ENCODE peak calls at places on chromosomes 2 and 18, in seven cellular contexts. One of them, this sample, is unnamed.

GRCh38 chr2:162242586-162243304 is 500 bp downstream of the FAP start:
- DNase-seq in GM23248: peak
- DNase-seq in colonic mucosa: no peak
- DNase-seq in AG04450: peak
- DNase-seq in cardiac muscle cell: peak
- DNase-seq in HCT116: no peak
- DNase-seq in stomach: no peak
- DNase-seq in this sample: no peak

GRCh38 chr2:177161741-177162440 is 50.7 kb upstream of the HNRNPA3 start:
- DNase-seq in AG04450: no peak
- DNase-seq in colonic mucosa: no peak
- DNase-seq in HCT116: no peak
- DNase-seq in stomach: no peak
- DNase-seq in cardiac muscle cell: peak
- DNase-seq in GM23248: peak
- DNase-seq in this sample: peak

GRCh38 chr2:131033786-131034121 is 59.5 kb downstream of the FAM168B start:
- DNase-seq in HCT116: no peak
- DNase-seq in GM23248: no peak
- DNase-seq in cardiac muscle cell: no peak
- DNase-seq in AG04450: no peak
- DNase-seq in stomach: peak
- DNase-seq in colonic mucosa: no peak
- DNase-seq in this sample: no peak

GRCh38 chr18:72458256-72458655 is 85.9 kb downstream of the CBLN2 start:
- DNase-seq in GM23248: no peak
- DNase-seq in AG04450: no peak
- DNase-seq in HCT116: no peak
- DNase-seq in colonic mucosa: no peak
- DNase-seq in cardiac muscle cell: no peak
- DNase-seq in stomach: no peak
- DNase-seq in this sample: no peak

GRCh38 chr2:177172034-177172880 is 40.3 kb upstream of the HNRNPA3 start:
- DNase-seq in HCT116: peak
- DNase-seq in colonic mucosa: no peak
- DNase-seq in cardiac muscle cell: peak
- DNase-seq in stomach: no peak
- DNase-seq in AG04450: peak
- DNase-seq in GM23248: peak
- DNase-seq in this sample: no peak

GRCh38 chr2:231696004-231696367 is 12.3 kb upstream of the PTMA start:
- DNase-seq in AG04450: no peak
- DNase-seq in colonic mucosa: no peak
- DNase-seq in cardiac muscle cell: peak
- DNase-seq in stomach: no peak
- DNase-seq in HCT116: no peak
- DNase-seq in GM23248: peak
- DNase-seq in this sample: no peak

GRCh38 chr2:126979039-126979438 is 80.3 kb downstream of the TEX51 start:
- DNase-seq in HCT116: no peak
- DNase-seq in GM23248: no peak
- DNase-seq in AG04450: no peak
- DNase-seq in cardiac muscle cell: no peak
- DNase-seq in colonic mucosa: no peak
- DNase-seq in stomach: no peak
- DNase-seq in this sample: no peak

GRCh38 chr18:52499646-52500045 is 159.6 kb downstream of the DCC start:
- DNase-seq in GM23248: no peak
- DNase-seq in cardiac muscle cell: no peak
- DNase-seq in HCT116: no peak
- DNase-seq in AG04450: no peak
- DNase-seq in colonic mucosa: no peak
- DNase-seq in stomach: no peak
- DNase-seq in this sample: peak

GRCh38 chr2:237483018-237483731 is 3.9 kb upstream of the MLPH start:
- DNase-seq in colonic mucosa: peak
- DNase-seq in HCT116: no peak
- DNase-seq in stomach: peak
- DNase-seq in GM23248: peak
- DNase-seq in cardiac muscle cell: peak
- DNase-seq in AG04450: peak
- DNase-seq in this sample: peak

GRCh38 chr2:205698556-205699282 is 16.4 kb downstream of the NRP2 start:
- DNase-seq in GM23248: peak
- DNase-seq in HCT116: no peak
- DNase-seq in cardiac muscle cell: peak
- DNase-seq in stomach: no peak
- DNase-seq in colonic mucosa: no peak
- DNase-seq in AG04450: no peak
- DNase-seq in this sample: no peak

GRCh38 chr2:149703281-149703680 is 115.7 kb upstream of the MMADHC start:
- DNase-seq in HCT116: no peak
- DNase-seq in GM23248: peak
- DNase-seq in AG04450: no peak
- DNase-seq in stomach: no peak
- DNase-seq in cardiac muscle cell: peak
- DNase-seq in colonic mucosa: no peak
- DNase-seq in this sample: no peak
- H3K27ac ChIP-seq in HCT116: no peak
- H3K27ac ChIP-seq in GM23248: no peak
- H3K27ac ChIP-seq in AG04450: no peak
- H3K27ac ChIP-seq in stomach: no peak
- H3K27ac ChIP-seq in cardiac muscle cell: no peak
- H3K27ac ChIP-seq in colonic mucosa: no peak
- H3K27ac ChIP-seq in this sample: no peak

GRCh38 chr2:104861295-104862060 is 7.6 kb downstream of the POU3F3 start:
- DNase-seq in GM23248: no peak
- DNase-seq in AG04450: no peak
- DNase-seq in cardiac muscle cell: no peak
- DNase-seq in stomach: no peak
- DNase-seq in HCT116: no peak
- DNase-seq in colonic mucosa: no peak
- DNase-seq in this sample: no peak

GRCh38 chr2:104863585-104864279 is 9.8 kb downstream of the POU3F3 start:
- DNase-seq in cardiac muscle cell: no peak
- DNase-seq in colonic mucosa: no peak
- DNase-seq in HCT116: no peak
- DNase-seq in GM23248: no peak
- DNase-seq in stomach: no peak
- DNase-seq in AG04450: no peak
- DNase-seq in this sample: no peak

GRCh38 chr2:104863229-104863584 is 9.3 kb downstream of the POU3F3 start:
- DNase-seq in cardiac muscle cell: no peak
- DNase-seq in GM23248: no peak
- DNase-seq in HCT116: no peak
- DNase-seq in stomach: no peak
- DNase-seq in AG04450: no peak
- DNase-seq in colonic mucosa: no peak
- DNase-seq in this sample: no peak

GRCh38 chr2:104864280-104864599 is 10.3 kb downstream of the POU3F3 start:
- DNase-seq in HCT116: no peak
- DNase-seq in colonic mucosa: no peak
- DNase-seq in AG04450: no peak
- DNase-seq in stomach: no peak
- DNase-seq in cardiac muscle cell: no peak
- DNase-seq in GM23248: no peak
- DNase-seq in this sample: no peak

DNA sequence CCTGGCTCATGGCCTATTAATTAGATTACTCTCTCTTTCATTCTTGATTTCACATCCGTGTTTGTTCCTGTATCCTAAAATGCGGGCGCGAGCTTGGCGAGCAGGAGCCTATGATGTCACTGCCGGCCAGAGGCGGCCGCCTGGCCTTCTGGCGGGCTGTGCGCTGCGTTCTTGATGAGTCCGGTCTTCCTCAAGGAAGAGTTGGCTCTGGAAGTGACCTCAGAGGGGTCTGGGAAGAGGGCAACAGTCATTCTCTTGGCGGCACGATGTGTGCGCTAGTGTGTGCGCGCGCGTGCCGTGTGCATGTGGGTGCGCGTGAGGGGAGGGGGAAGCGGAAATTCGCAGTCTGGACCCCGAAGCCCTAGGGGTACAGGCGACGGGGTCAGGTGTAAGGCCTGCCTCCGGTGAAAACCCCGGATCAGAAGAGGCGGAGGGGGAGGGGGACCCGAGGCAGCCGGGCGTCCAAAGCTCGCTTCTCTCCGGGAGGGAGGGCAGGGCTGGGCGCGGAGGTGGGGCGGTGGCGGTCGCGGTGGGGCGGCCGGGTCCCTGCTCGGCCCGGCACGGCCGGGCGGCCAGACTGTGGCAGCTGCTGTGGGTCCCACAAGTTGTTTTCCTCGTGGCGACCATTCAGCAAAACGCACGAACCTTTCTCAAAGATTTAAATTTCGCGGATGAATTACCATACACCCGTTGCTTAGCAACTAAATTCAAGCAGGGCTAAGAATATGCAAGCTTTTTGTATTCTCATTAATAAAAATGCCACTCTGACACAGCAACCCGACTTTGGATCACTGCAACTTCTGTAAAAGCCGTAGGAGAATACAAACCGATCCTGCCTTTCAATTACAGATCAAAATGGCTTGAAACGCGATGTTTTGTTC is 8.4 kb downstream of the POU3F3 start:
- DNase-seq in AG04450: no peak
- DNase-seq in stomach: no peak
- DNase-seq in colonic mucosa: peak
- DNase-seq in GM23248: peak
- DNase-seq in cardiac muscle cell: no peak
- DNase-seq in HCT116: no peak
- DNase-seq in this sample: no peak
- H3K27ac ChIP-seq in AG04450: no peak
- H3K27ac ChIP-seq in stomach: peak
- H3K27ac ChIP-seq in colonic mucosa: no peak
- H3K27ac ChIP-seq in GM23248: no peak
- H3K27ac ChIP-seq in cardiac muscle cell: no peak
- H3K27ac ChIP-seq in HCT116: no peak
- H3K27ac ChIP-seq in this sample: no peak

GRCh38 chr2:220787251-220787650 is 784.9 kb downstream of the EPHA4 start:
- DNase-seq in AG04450: no peak
- DNase-seq in stomach: no peak
- DNase-seq in cardiac muscle cell: no peak
- DNase-seq in HCT116: no peak
- DNase-seq in colonic mucosa: no peak
- DNase-seq in GM23248: peak
- DNase-seq in this sample: no peak
- H3K27ac ChIP-seq in AG04450: no peak
- H3K27ac ChIP-seq in stomach: no peak
- H3K27ac ChIP-seq in cardiac muscle cell: no peak
- H3K27ac ChIP-seq in HCT116: no peak
- H3K27ac ChIP-seq in colonic mucosa: no peak
- H3K27ac ChIP-seq in GM23248: no peak
- H3K27ac ChIP-seq in this sample: no peak

GRCh38 chr18:54223568-54224241 is 764 bp downstream of the MBD2 start:
- DNase-seq in cardiac muscle cell: peak
- DNase-seq in GM23248: peak
- DNase-seq in colonic mucosa: peak
- DNase-seq in AG04450: peak
- DNase-seq in stomach: peak
- DNase-seq in HCT116: peak
- DNase-seq in this sample: peak
- H3K27ac ChIP-seq in cardiac muscle cell: no peak
- H3K27ac ChIP-seq in GM23248: peak
- H3K27ac ChIP-seq in colonic mucosa: peak
- H3K27ac ChIP-seq in AG04450: peak
- H3K27ac ChIP-seq in stomach: peak
- H3K27ac ChIP-seq in HCT116: peak
- H3K27ac ChIP-seq in this sample: peak

GRCh38 chr18:49023281-49023937 is 72.6 kb upstream of the SMAD7 start:
- DNase-seq in AG04450: no peak
- DNase-seq in GM23248: no peak
- DNase-seq in cardiac muscle cell: no peak
- DNase-seq in colonic mucosa: peak
- DNase-seq in stomach: peak
- DNase-seq in HCT116: no peak
- DNase-seq in this sample: no peak
- H3K27ac ChIP-seq in AG04450: no peak
- H3K27ac ChIP-seq in GM23248: no peak
- H3K27ac ChIP-seq in cardiac muscle cell: no peak
- H3K27ac ChIP-seq in colonic mucosa: no peak
- H3K27ac ChIP-seq in stomach: no peak
- H3K27ac ChIP-seq in HCT116: no peak
- H3K27ac ChIP-seq in this sample: no peak

GRCh38 chr2:216497808-216498366 is 757 bp upstream of the RPL37A start:
- DNase-seq in colonic mucosa: no peak
- DNase-seq in cardiac muscle cell: peak
- DNase-seq in GM23248: peak
- DNase-seq in stomach: no peak
- DNase-seq in HCT116: no peak
- DNase-seq in AG04450: no peak
- DNase-seq in this sample: no peak

GRCh38 chr2:216500572-216500971 is 1.9 kb downstream of the RPL37A start:
- DNase-seq in stomach: no peak
- DNase-seq in HCT116: no peak
- DNase-seq in AG04450: no peak
- DNase-seq in colonic mucosa: no peak
- DNase-seq in GM23248: no peak
- DNase-seq in cardiac muscle cell: no peak
- DNase-seq in this sample: no peak

GRCh38 chr2:216498418-216499413 is at the start of gene RPL37A:
- DNase-seq in HCT116: peak
- DNase-seq in stomach: peak
- DNase-seq in colonic mucosa: peak
- DNase-seq in cardiac muscle cell: peak
- DNase-seq in GM23248: peak
- DNase-seq in AG04450: peak
- DNase-seq in this sample: peak

GRCh38 chr2:216501854-216502253 is 3.2 kb downstream of the RPL37A start:
- DNase-seq in colonic mucosa: peak
- DNase-seq in AG04450: no peak
- DNase-seq in cardiac muscle cell: no peak
- DNase-seq in stomach: no peak
- DNase-seq in GM23248: no peak
- DNase-seq in HCT116: no peak
- DNase-seq in this sample: no peak

GRCh38 chr2:216499641-216500218 is 1.1 kb downstream of the RPL37A start:
- DNase-seq in GM23248: peak
- DNase-seq in HCT116: no peak
- DNase-seq in AG04450: no peak
- DNase-seq in cardiac muscle cell: peak
- DNase-seq in colonic mucosa: peak
- DNase-seq in stomach: no peak
- DNase-seq in this sample: no peak
- H3K27ac ChIP-seq in GM23248: peak
- H3K27ac ChIP-seq in HCT116: peak
- H3K27ac ChIP-seq in AG04450: no peak
- H3K27ac ChIP-seq in cardiac muscle cell: peak
- H3K27ac ChIP-seq in colonic mucosa: peak
- H3K27ac ChIP-seq in stomach: peak
- H3K27ac ChIP-seq in this sample: no peak